ENCODE peak calls at places on chromosomes 13 and 19, in ten cellular contexts. O, T, I, V, C, N, D, A, J and U are unnamed samples.

GRCh38 chr13:36108342-36108741 is 22.8 kb downstream of the DCLK1 start:
- DNase-seq in O (no peak), T (no peak), I (no peak), V (no peak), C (no peak), N (no peak), D (no peak), A (no peak), J (no peak), U (no peak)

GRCh38 chr19:48480151-48480475 is 10.9 kb downstream of the CYTH2 start:
- DNase-seq in O (no peak), T (peak), I (peak), V (peak), C (no peak), N (no peak), D (no peak), A (no peak), J (peak), U (no peak)

GRCh38 chr13:74068471-74068870 is 65.7 kb downstream of the KLF12 start:
- DNase-seq in O (no peak), T (no peak), I (no peak), V (no peak), C (no peak), N (no peak), D (no peak), A (no peak), J (no peak), U (no peak)

GRCh38 chr19:28307963-28308362 is 905.0 kb downstream of the UQCRFS1 start:
- DNase-seq in O (no peak), T (no peak), I (no peak), V (no peak), C (no peak), N (no peak), D (no peak), A (no peak), J (no peak), U (no peak)

GRCh38 chr19:53824134-53824611 is at the start of gene NLRP12:
- DNase-seq in O (no peak), T (no peak), I (no peak), V (no peak), C (no peak), N (peak), D (no peak), A (no peak), J (no peak), U (no peak)

GRCh38 chr13:99404005-99404755 is 97.0 kb upstream of the GPR183 start:
- DNase-seq in O (no peak), T (no peak), I (no peak), V (no peak), C (no peak), N (no peak), D (no peak), A (no peak), J (peak), U (peak)

GRCh38 chr13:35210234-35210633 is 266.3 kb downstream of the MAB21L1 start:
- DNase-seq in O (no peak), T (no peak), I (peak), V (no peak), C (no peak), N (no peak), D (no peak), A (no peak), J (no peak), U (no peak)

GRCh38 chr13:95479706-95480105 is 72.8 kb upstream of the CLDN10 start:
- DNase-seq in O (no peak), T (no peak), I (no peak), V (no peak), C (no peak), N (no peak), D (no peak), A (no peak), J (no peak), U (no peak)

GRCh38 chr13:43760257-43760656 is 26.5 kb downstream of the ENOX1 start:
- DNase-seq in O (no peak), T (no peak), I (no peak), V (no peak), C (no peak), N (no peak), D (no peak), A (no peak), J (no peak), U (no peak)

GRCh38 chr13:104740616-104741222 is 1674.5 kb upstream of the SLC10A2 start:
- DNase-seq in O (no peak), T (no peak), I (no peak), V (peak), C (no peak), N (no peak), D (no peak), A (no peak), J (no peak), U (no peak)

GRCh38 chr13:35784286-35784951 is 307.9 kb upstream of the MAB21L1 start:
- DNase-seq in O (no peak), T (no peak), I (no peak), V (no peak), C (no peak), N (no peak), D (no peak), A (no peak), J (no peak), U (no peak)

GRCh38 chr19:19106061-19106551 is 32.2 kb downstream of the TMEM161A start:
- DNase-seq in O (no peak), T (peak), I (no peak), V (no peak), C (no peak), N (no peak), D (no peak), A (no peak), J (no peak), U (no peak)

GRCh38 chr19:55581828-55582223 is 1.2 kb upstream of the ZNF579 start:
- DNase-seq in O (no peak), T (no peak), I (peak), V (no peak), C (peak), N (no peak), D (no peak), A (no peak), J (no peak), U (no peak)

GRCh38 chr19:12043752-12044422 is 8.4 kb upstream of the ZNF433 start:
- DNase-seq in O (no peak), T (no peak), I (no peak), V (no peak), C (no peak), N (no peak), D (no peak), A (no peak), J (no peak), U (no peak)

GRCh38 chr19:32809254-32809653 is 60.3 kb downstream of the SLC7A9 start:
- DNase-seq in O (peak), T (no peak), I (no peak), V (no peak), C (no peak), N (no peak), D (no peak), A (no peak), J (no peak), U (no peak)

GRCh38 chr13:97757807-97758206 is 195.7 kb upstream of the IPO5 start:
- DNase-seq in O (no peak), T (no peak), I (no peak), V (peak), C (no peak), N (no peak), D (no peak), A (peak), J (peak), U (no peak)

GRCh38 chr13:97124237-97124636 is 97.9 kb upstream of the MBNL2 start:
- DNase-seq in O (no peak), T (no peak), I (no peak), V (no peak), C (no peak), N (no peak), D (no peak), A (no peak), J (no peak), U (no peak)

GRCh38 chr13:41694902-41695301 is 237.6 kb downstream of the RGCC start:
- DNase-seq in O (no peak), T (peak), I (peak), V (peak), C (peak), N (peak), D (no peak), A (peak), J (peak), U (peak)

GRCh38 chr13:27920677-27921420 is 1.0 kb downstream of the PDX1 start:
- DNase-seq in O (no peak), T (no peak), I (peak), V (no peak), C (peak), N (no peak), D (no peak), A (no peak), J (no peak), U (no peak)

GRCh38 chr13:50527612-50528509 is 315.6 kb downstream of the DLEU7 start:
- DNase-seq in O (no peak), T (no peak), I (peak), V (no peak), C (no peak), N (no peak), D (no peak), A (no peak), J (no peak), U (no peak)

GRCh38 chr13:43838909-43839308 is 40.6 kb downstream of the CCDC122 start:
- DNase-seq in O (no peak), T (no peak), I (peak), V (no peak), C (no peak), N (no peak), D (no peak), A (no peak), J (no peak), U (no peak)

GRCh38 chr19:5211217-5211822 is 129.3 kb downstream of the PTPRS start:
- DNase-seq in O (no peak), T (no peak), I (no peak), V (no peak), C (no peak), N (no peak), D (no peak), A (no peak), J (no peak), U (no peak)

GRCh38 chr19:39390460-39390758 is 497 bp downstream of the PAF1 start:
- DNase-seq in O (no peak), T (peak), I (peak), V (no peak), C (peak), N (peak), D (no peak), A (no peak), J (no peak), U (no peak)

GRCh38 chr13:73803997-73804396 is 330.2 kb downstream of the KLF12 start:
- DNase-seq in O (no peak), T (no peak), I (peak), V (no peak), C (no peak), N (no peak), D (no peak), A (peak), J (no peak), U (no peak)

GRCh38 chr13:106340249-106340648 is 195.2 kb downstream of the EFNB2 start:
- DNase-seq in O (no peak), T (no peak), I (no peak), V (no peak), C (no peak), N (no peak), D (no peak), A (no peak), J (no peak), U (no peak)

GRCh38 chr13:105087941-105088340 is 1447.5 kb downstream of the EFNB2 start:
- DNase-seq in O (no peak), T (no peak), I (no peak), V (no peak), C (no peak), N (no peak), D (no peak), A (no peak), J (no peak), U (no peak)

GRCh38 chr13:107461751-107462150 is 753.6 kb downstream of the LIG4 start:
- DNase-seq in O (no peak), T (no peak), I (no peak), V (no peak), C (no peak), N (no peak), D (no peak), A (no peak), J (no peak), U (no peak)

GRCh38 chr13:42814868-42815267 is 33.5 kb downstream of the FAM216B start:
- DNase-seq in O (no peak), T (no peak), I (peak), V (no peak), C (peak), N (no peak), D (no peak), A (peak), J (no peak), U (no peak)

GRCh38 chr19:55355213-55355821 is 798 bp upstream of the COX6B2 start:
- DNase-seq in O (no peak), T (no peak), I (no peak), V (no peak), C (no peak), N (no peak), D (no peak), A (no peak), J (no peak), U (no peak)

GRCh38 chr13:101841687-101842086 is 389.2 kb downstream of the ITGBL1 start:
- DNase-seq in O (no peak), T (no peak), I (no peak), V (no peak), C (no peak), N (no peak), D (no peak), A (no peak), J (no peak), U (no peak)

GRCh38 chr19:49224856-49225255 is 67.3 kb downstream of the TRPM4 start:
- DNase-seq in O (no peak), T (no peak), I (peak), V (peak), C (peak), N (no peak), D (no peak), A (peak), J (no peak), U (peak)

GRCh38 chr13:39941236-39941635 is 285.8 kb downstream of the COG6 start:
- DNase-seq in O (no peak), T (no peak), I (no peak), V (no peak), C (no peak), N (no peak), D (no peak), A (no peak), J (no peak), U (no peak)

GRCh38 chr13:44800626-44801025 is 188.6 kb downstream of the NUFIP1 start:
- DNase-seq in O (no peak), T (no peak), I (no peak), V (no peak), C (no peak), N (no peak), D (no peak), A (no peak), J (no peak), U (no peak)

GRCh38 chr13:101139076-101139475 is 277.2 kb downstream of the NALCN start:
- DNase-seq in O (no peak), T (no peak), I (peak), V (no peak), C (no peak), N (no peak), D (no peak), A (no peak), J (no peak), U (no peak)

GRCh38 chr19:2332341-2333026 is 4.0 kb downstream of the SPPL2B start:
- DNase-seq in O (no peak), T (no peak), I (no peak), V (no peak), C (no peak), N (no peak), D (peak), A (no peak), J (no peak), U (peak)

GRCh38 chr19:13850910-13851753 is 25.8 kb upstream of the NANOS3 start:
- DNase-seq in O (peak), T (peak), I (peak), V (peak), C (no peak), N (peak), D (peak), A (peak), J (peak), U (peak)

DNA sequence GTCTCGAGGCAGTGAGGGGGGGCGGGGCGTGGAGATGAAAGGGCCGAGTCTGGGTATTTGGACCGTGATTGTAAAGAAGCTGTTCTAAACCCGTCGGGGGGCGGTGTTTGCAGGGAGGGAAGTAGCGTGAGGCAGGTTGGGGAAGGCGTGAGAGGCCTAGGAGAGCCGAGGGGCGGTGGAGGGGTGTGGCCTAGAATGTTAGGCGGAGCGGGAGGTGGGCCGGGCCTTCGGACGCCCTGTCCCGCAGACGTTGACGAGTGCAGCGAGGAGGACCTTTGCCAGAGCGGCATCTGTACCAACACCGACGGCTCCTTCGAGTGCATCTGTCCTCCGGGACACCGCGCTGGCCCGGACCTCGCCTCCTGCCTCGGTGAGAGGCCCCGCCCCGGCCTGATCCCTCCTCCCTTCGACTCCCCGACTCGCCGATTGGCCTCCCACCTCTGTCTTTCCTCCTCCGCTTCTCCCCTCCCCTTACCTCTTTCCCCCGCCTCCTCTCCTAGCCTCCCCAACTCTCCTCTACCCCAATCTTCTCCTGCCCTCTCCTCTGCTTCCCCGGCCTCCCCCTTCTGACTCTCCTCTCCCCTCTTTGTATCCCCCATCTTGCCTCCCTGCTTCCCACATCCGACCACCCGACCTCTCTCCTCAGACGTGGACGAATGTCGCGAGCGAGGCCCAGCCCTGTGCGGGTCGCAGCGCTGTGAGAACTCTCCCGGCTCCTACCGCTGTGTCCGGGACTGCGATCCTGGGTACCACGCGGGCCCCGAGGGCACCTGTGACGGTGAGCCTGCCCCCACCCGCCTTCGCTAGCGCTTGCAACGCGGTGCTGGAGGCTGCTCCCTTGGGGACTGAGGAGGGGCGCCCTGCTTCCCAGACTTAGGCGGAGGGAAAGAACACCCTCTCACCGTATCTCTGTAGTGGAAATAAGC is 12.8 kb downstream of the LTBP4 start:
- DNase-seq in O (peak), T (peak), I (peak), V (peak), C (peak), N (peak), D (peak), A (peak), J (peak), U (peak)
- H3K4me3 ChIP-seq in O (peak), T (peak), I (peak), V (peak), C (peak), N (peak), D (peak), A (peak), J (peak), U (peak)

GRCh38 chr13:113275387-113275786 is 21.7 kb upstream of the LAMP1 start:
- DNase-seq in O (no peak), T (no peak), I (peak), V (peak), C (peak), N (peak), D (peak), A (peak), J (no peak), U (peak)
- H3K4me3 ChIP-seq in O (no peak), T (no peak), I (no peak), V (no peak), C (no peak), N (no peak), D (no peak), A (no peak), J (no peak), U (no peak)

GRCh38 chr19:17080441-17080803 is 4.8 kb downstream of the MYO9B start:
- DNase-seq in O (no peak), T (no peak), I (no peak), V (no peak), C (no peak), N (no peak), D (no peak), A (no peak), J (no peak), U (no peak)
- H3K4me3 ChIP-seq in O (no peak), T (no peak), I (peak), V (peak), C (no peak), N (no peak), D (peak), A (no peak), J (peak), U (no peak)

GRCh38 chr19:6801397-6802086 is 29.0 kb downstream of the VAV1 start:
- DNase-seq in O (no peak), T (peak), I (peak), V (peak), C (peak), N (peak), D (peak), A (no peak), J (peak), U (peak)

GRCh38 chr19:6803036-6803404 is 30.5 kb downstream of the VAV1 start:
- DNase-seq in O (no peak), T (no peak), I (no peak), V (no peak), C (no peak), N (no peak), D (no peak), A (no peak), J (no peak), U (peak)

GRCh38 chr19:6802336-6803035 is 30.0 kb downstream of the VAV1 start:
- DNase-seq in O (peak), T (peak), I (no peak), V (peak), C (peak), N (peak), D (peak), A (no peak), J (peak), U (peak)

GRCh38 chr19:6796278-6796677 is 23.8 kb downstream of the VAV1 start:
- DNase-seq in O (no peak), T (no peak), I (no peak), V (no peak), C (no peak), N (no peak), D (no peak), A (no peak), J (no peak), U (no peak)

GRCh38 chr19:6800991-6801396 is 28.5 kb downstream of the VAV1 start:
- DNase-seq in O (no peak), T (no peak), I (peak), V (no peak), C (peak), N (no peak), D (no peak), A (peak), J (no peak), U (no peak)
- H3K4me3 ChIP-seq in O (peak), T (no peak), I (peak), V (no peak), C (peak), N (no peak), D (peak), A (no peak), J (peak), U (peak)

GRCh38 chr13:55649485-55649884 is 1491.2 kb upstream of the PRR20A start:
- DNase-seq in O (no peak), T (no peak), I (no peak), V (no peak), C (no peak), N (no peak), D (no peak), A (no peak), J (no peak), U (no peak)

GRCh38 chr13:55654243-55654642 is 1486.5 kb upstream of the PRR20A start:
- DNase-seq in O (no peak), T (no peak), I (no peak), V (no peak), C (no peak), N (no peak), D (no peak), A (no peak), J (no peak), U (no peak)

GRCh38 chr13:55653497-55653896 is 1487.2 kb upstream of the PRR20A start:
- DNase-seq in O (no peak), T (no peak), I (no peak), V (no peak), C (no peak), N (no peak), D (no peak), A (no peak), J (no peak), U (no peak)

DNA sequence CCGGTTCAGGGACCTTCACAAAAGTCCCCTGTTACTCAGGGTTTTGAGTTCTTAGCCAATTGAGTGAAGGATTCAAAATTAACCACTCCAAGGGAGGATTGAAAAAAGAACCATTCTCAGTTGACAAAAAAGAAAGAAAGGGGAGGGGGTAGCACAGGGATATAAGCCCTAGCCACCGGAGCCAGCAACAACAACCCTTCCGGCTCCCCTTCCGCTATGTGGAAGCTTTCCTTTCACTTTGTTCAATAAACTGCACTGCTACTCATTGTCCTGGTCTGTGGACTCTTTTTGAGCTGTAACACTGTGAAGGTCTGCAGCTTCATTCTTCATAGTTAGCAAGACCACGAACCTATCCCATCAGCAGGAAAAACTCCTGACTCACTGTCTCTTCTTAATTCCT is 1488.1 kb upstream of the PRR20A start:
- DNase-seq in O (no peak), T (no peak), I (no peak), V (no peak), C (no peak), N (no peak), D (no peak), A (no peak), J (no peak), U (no peak)
- H3K4me3 ChIP-seq in O (no peak), T (no peak), I (no peak), V (no peak), C (no peak), N (no peak), D (no peak), A (no peak), J (no peak), U (no peak)

GRCh38 chr19:34960103-34960805 is 3.8 kb downstream of the ZNF792 start:
- DNase-seq in O (no peak), T (no peak), I (peak), V (no peak), C (no peak), N (no peak), D (no peak), A (peak), J (no peak), U (no peak)
- H3K4me3 ChIP-seq in O (no peak), T (no peak), I (no peak), V (no peak), C (no peak), N (no peak), D (peak), A (no peak), J (no peak), U (no peak)